ENCODE peak calls at places on chromosomes 2 and 18, in nine cellular contexts. E is cerebellum, A is SW480, C is lower leg skin, Y is EL, J is NCI-H526, N is WTC11, F is sigmoid colon, W is stomach. S is an unnamed sample.
A peak's percentile ranks its signal among the peaks of the same experiment; 100 is the strongest.

GRCh38 chr18:75211721-75212625 is 1.4 kb downstream of the TSHZ1 start:
- DNase-seq in E (no peak), N (peak; percentile 63), Y (peak; percentile 43), A (peak; percentile 44), F (peak; percentile 80), J (peak; percentile 52), C (peak; percentile 89), W (no peak), S (no peak)

GRCh38 chr2:158134655-158135054 is 33.0 kb downstream of the UPP2 start:
- DNase-seq in N (no peak), E (no peak), C (no peak), J (no peak), A (no peak), W (peak; percentile 48), F (no peak), Y (no peak), S (no peak)

GRCh38 chr2:234768608-234769196 is 183.1 kb upstream of the SH3BP4 start:
- DNase-seq in E (no peak), F (no peak), C (no peak), J (no peak), W (no peak), Y (peak; percentile 13), A (no peak), N (no peak), S (peak; percentile 24)

GRCh38 chr2:2901384-2902345 is 476.0 kb downstream of the EIPR1 start:
- DNase-seq in N (no peak), A (no peak), C (peak; percentile 45), E (no peak), J (no peak), Y (no peak), F (no peak), W (no peak), S (no peak)

GRCh38 chr2:215950009-215950408 is 63.3 kb downstream of the MREG start:
- DNase-seq in E (no peak), F (no peak), N (no peak), A (peak; percentile 35), Y (peak; percentile 53), C (no peak), W (no peak), J (peak; percentile 40), S (no peak)

GRCh38 chr2:163659224-163659623 is 76.6 kb downstream of the FIGN start:
- DNase-seq in A (no peak), W (no peak), J (no peak), N (no peak), Y (peak; percentile 21), C (no peak), F (no peak), E (no peak), S (no peak)

GRCh38 chr18:30971338-30971956 is 71.1 kb downstream of the DSC3 start:
- DNase-seq in A (peak; percentile 8), F (no peak), Y (peak; percentile 13), C (no peak), W (no peak), E (peak; percentile 5), J (peak; percentile 56), N (no peak), S (no peak)

GRCh38 chr2:162706770-162707169 is 131.8 kb downstream of the KCNH7 start:
- DNase-seq in A (no peak), Y (no peak), C (no peak), F (no peak), E (no peak), J (no peak), N (no peak), W (no peak), S (no peak)

GRCh38 chr2:10039658-10040410 is 3.5 kb upstream of the KLF11 start:
- DNase-seq in A (no peak), J (no peak), N (no peak), Y (no peak), C (peak; percentile 92), F (peak; percentile 94), W (peak; percentile 82), E (peak; percentile 90), S (no peak)

S was measured in GM04504.